ENCODE peak calls at places on chromosomes 16 and 17, in four cellular contexts. D, Z, O and K are unnamed samples.

GRCh38 chr17:8887834-8888703 is 20.6 kb upstream of the PIK3R6 start:
- DNase-seq in Z (peak; percentile 62), D (no peak), O (no peak), K (no peak)

GRCh38 chr17:53655591-53655990 is 167.1 kb upstream of the KIF2B start:
- DNase-seq in Z (no peak), O (no peak), D (no peak), K (no peak)

GRCh38 chr16:10940501-10941079 is 1.7 kb downstream of the DEXI start:
- DNase-seq in D (no peak), O (no peak), Z (no peak), K (no peak)

GRCh38 chr17:28204244-28204643 is 114.8 kb upstream of the TMEM97 start:
- DNase-seq in Z (no peak), D (no peak), O (no peak), K (no peak)

GRCh38 chr17:30780343-30780742 is 44.1 kb downstream of the CRLF3 start:
- DNase-seq in O (no peak), Z (no peak), D (no peak), K (no peak)

GRCh38 chr16:12341423-12341822 is 364.9 kb downstream of the SNX29 start:
- DNase-seq in O (no peak), Z (no peak), D (no peak), K (no peak)

GRCh38 chr17:69760562-69760961 is 314.5 kb upstream of the KCNJ16 start:
- DNase-seq in D (no peak), Z (no peak), O (no peak), K (no peak)

GRCh38 chr16:7405166-7405565 is 72.5 kb downstream of the RBFOX1 start:
- DNase-seq in D (no peak), Z (peak; percentile 46), O (peak; percentile 84), K (no peak)

GRCh38 chr17:77269696-77270681 is 129.2 kb downstream of the SEC14L1 start:
- DNase-seq in O (no peak), D (no peak), Z (peak; percentile 48), K (no peak)

GRCh38 chr16:51146256-51146924 is 4.7 kb downstream of the SALL1 start:
- DNase-seq in O (no peak), Z (no peak), D (no peak), K (no peak)

GRCh38 chr17:38564254-38564605 is 41.5 kb downstream of the SRCIN1 start:
- DNase-seq in O (no peak), Z (no peak), D (no peak), K (no peak)

GRCh38 chr16:4984174-4985000 is 26.3 kb downstream of the SEC14L5 start:
- DNase-seq in D (no peak), O (no peak), Z (no peak), K (no peak)

GRCh38 chr16:19210175-19210924 is 42.3 kb downstream of the SYT17 start:
- DNase-seq in Z (no peak), D (no peak), O (no peak), K (no peak)

GRCh38 chr17:55926276-55926995 is 175.6 kb downstream of the PCTP start:
- DNase-seq in Z (no peak), D (peak; percentile 47), O (no peak), K (peak; percentile 51)

GRCh38 chr17:55895112-55895759 is 144.4 kb downstream of the PCTP start:
- DNase-seq in D (no peak), O (no peak), Z (no peak), K (no peak)

GRCh38 chr16:7755347-7755746 is 422.7 kb downstream of the RBFOX1 start:
- DNase-seq in O (no peak), D (no peak), Z (no peak), K (no peak)

GRCh38 chr17:28133562-28133970 is 91.1 kb downstream of the NLK start:
- DNase-seq in Z (no peak), O (no peak), D (no peak), K (no peak)

GRCh38 chr17:38561416-38562214 is 44.1 kb downstream of the SRCIN1 start:
- DNase-seq in D (no peak), O (no peak), Z (no peak), K (no peak)

GRCh38 chr16:2719328-2720062 is 529 bp downstream of the PRSS27 start:
- DNase-seq in O (no peak), D (no peak), Z (no peak), K (no peak)

GRCh38 chr16:69888005-69888560 is 63.1 kb upstream of the CLEC18A start:
- DNase-seq in D (no peak), Z (no peak), O (peak; percentile 36), K (no peak)

GRCh38 chr16:73503093-73503492 is 455.2 kb upstream of the ZFHX3 start:
- DNase-seq in D (no peak), O (no peak), Z (no peak), K (no peak)

GRCh38 chr17:28570716-28571254 is 539 bp downstream of the PIGS start:
- DNase-seq in D (peak; percentile 25), Z (peak; percentile 47), O (no peak), K (peak; percentile 21)

GRCh38 chr17:57544381-57544780 is 200.7 kb downstream of the CCDC182 start:
- DNase-seq in Z (peak; percentile 37), D (no peak), O (no peak), K (peak; percentile 90)

GRCh38 chr17:1829189-1829578 is 518 bp downstream of the SMYD4 start:
- DNase-seq in Z (peak; percentile 25), O (no peak), D (no peak), K (peak; percentile 46)

GRCh38 chr16:55624696-55625095 is 31.1 kb upstream of the SLC6A2 start:
- DNase-seq in D (no peak), Z (no peak), O (no peak), K (no peak)

GRCh38 chr17:65050438-65050837 is 6.1 kb downstream of the GNA13 start:
- DNase-seq in O (no peak), D (no peak), Z (no peak), K (no peak)

GRCh38 chr16:24577167-24577566 is 37.8 kb downstream of the RBBP6 start:
- DNase-seq in Z (no peak), D (no peak), O (no peak), K (no peak)

GRCh38 chr17:48494335-48494734 is 36.5 kb downstream of the HOXB1 start:
- DNase-seq in Z (no peak), D (no peak), O (no peak), K (no peak)

GRCh38 chr17:75753514-75754377 is 11.2 kb downstream of the GALK1 start:
- DNase-seq in D (peak; percentile 52), Z (peak; percentile 85), O (peak; percentile 67), K (no peak)

GRCh38 chr17:81832608-81833159 is 407 bp downstream of the MCRIP1 start:
- DNase-seq in Z (peak; percentile 64), O (no peak), D (no peak), K (no peak)

GRCh38 chr16:3188925-3189825 is 1.2 kb downstream of the OR1F1 start:
- DNase-seq in O (no peak), D (no peak), Z (peak; percentile 52), K (peak; percentile 48)

GRCh38 chr17:39001703-39002637 is 34.8 kb upstream of the FBXO47 start:
- DNase-seq in D (no peak), Z (no peak), O (peak; percentile 55), K (no peak)

GRCh38 chr16:68360971-68361370 is 50.2 kb downstream of the PRMT7 start:
- DNase-seq in O (peak; percentile 49), Z (no peak), D (no peak), K (no peak)

GRCh38 chr17:78679495-78680395 is 102.3 kb downstream of the CYTH1 start:
- DNase-seq in O (peak; percentile 69), Z (no peak), D (no peak), K (no peak)

GRCh38 chr17:45414997-45415881 is 17.4 kb downstream of the ARHGAP27 start:
- DNase-seq in D (no peak), Z (no peak), O (no peak), K (no peak)

GRCh38 chr17:20944014-20944905 is 98.6 kb downstream of the USP22 start:
- DNase-seq in O (no peak), D (peak; percentile 84), Z (peak; percentile 86), K (peak; percentile 16)